ENCODE peak calls at places on chromosomes 7 and 10, in four cellular contexts. N is CD8-positive, alpha-beta T cell; M is hepatocyte; W is thyroid gland. J is an unnamed sample.
A peak's percentile ranks its signal among the peaks of the same experiment; 100 is the strongest.

GRCh38 chr7:84637568-84638338 is 443.2 kb upstream of the SEMA3A start:
- DNase-seq in N (no peak), M (peak; percentile 14), W (no peak), J (peak; percentile 92)

GRCh38 chr10:14601872-14602725 is 172.6 kb downstream of the FAM107B start:
- DNase-seq in N (peak; percentile 73), M (peak; percentile 84), W (no peak), J (peak; percentile 73)

GRCh38 chr10:8050561-8051108 is 3.9 kb upstream of the GATA3 start:
- DNase-seq in N (peak; percentile 61), M (peak; percentile 86), W (no peak), J (no peak)

GRCh38 chr7:43439631-43440401 is 143.1 kb upstream of the STK17A start:
- DNase-seq in N (peak; percentile 58), M (peak; percentile 77), W (peak; percentile 24), J (peak; percentile 59)

GRCh38 chr7:139768249-139768824 is 9.5 kb downstream of the HIPK2 start:
- DNase-seq in N (no peak), M (no peak), W (no peak), J (no peak)

GRCh38 chr10:71584902-71585578 is 134.5 kb downstream of the C10orf105 start:
- DNase-seq in N (no peak), M (no peak), W (no peak), J (no peak)

GRCh38 chr10:64115471-64115870 is 594.3 kb downstream of the REEP3 start:
- DNase-seq in N (no peak), M (no peak), W (no peak), J (no peak)

GRCh38 chr10:101228682-101229274 is 485 bp downstream of the LBX1 start:
- DNase-seq in N (no peak), M (no peak), W (no peak), J (no peak)

GRCh38 chr7:152969335-152969734 is 209.8 kb downstream of the ACTR3B start:
- DNase-seq in N (no peak), M (no peak), W (no peak), J (no peak)

GRCh38 chr10:46270086-46270811 is 16.5 kb upstream of the ANTXRL start:
- DNase-seq in N (peak; percentile 49), M (no peak), W (no peak), J (no peak)

GRCh38 chr7:81774496-81774895 is 4.6 kb upstream of the HGF start:
- DNase-seq in N (no peak), M (no peak), W (no peak), J (no peak)

GRCh38 chr10:115706482-115707076 is 566.4 kb downstream of the GFRA1 start:
- DNase-seq in N (no peak), M (peak; percentile 23), W (no peak), J (peak; percentile 39)

DNA sequence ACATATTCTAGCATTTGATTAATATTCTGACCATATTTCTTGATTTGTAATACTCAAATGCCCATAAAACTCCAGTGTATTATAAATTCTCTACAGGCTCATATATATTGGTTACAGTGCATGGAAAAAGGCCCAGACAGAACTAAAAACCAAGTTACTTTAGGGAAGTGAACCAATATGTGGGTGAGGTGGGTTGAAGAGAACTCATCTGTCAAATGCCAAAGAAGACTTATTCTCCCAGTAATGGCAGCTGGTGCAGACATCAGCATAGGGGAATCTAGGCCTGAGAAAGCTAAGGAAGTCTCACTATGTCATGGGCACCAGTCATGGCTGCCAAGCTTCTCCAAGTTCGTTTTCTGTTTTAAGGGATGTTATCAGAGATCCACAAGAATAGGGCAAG is 30.6 kb downstream of the ZNF248 start:
- DNase-seq in N (no peak), M (no peak), W (no peak), J (no peak)
- TF ChIP-seq CTCF in N (no peak), M (no peak), W (no peak), J (no peak)

GRCh38 chr10:125231813-125232475 is 71.6 kb upstream of the CTBP2 start:
- DNase-seq in N (no peak), M (no peak), W (no peak), J (no peak)
- H3K4me3 ChIP-seq in N (no peak overlapping the region), M (no peak overlapping the region), W (no peak overlapping the region), J (no peak overlapping the region)

GRCh38 chr7:155816996-155817395 is 4.7 kb upstream of the SHH start:
- DNase-seq in N (no peak), M (no peak), W (no peak), J (no peak)

GRCh38 chr7:155813791-155814568 is 1.7 kb upstream of the SHH start:
- DNase-seq in N (no peak), M (no peak), W (no peak), J (no peak)

GRCh38 chr7:155814569-155815276 is 2.5 kb upstream of the SHH start:
- DNase-seq in N (no peak), M (no peak), W (no peak), J (no peak)

GRCh38 chr7:155816192-155816508 is 3.9 kb upstream of the SHH start:
- DNase-seq in N (no peak), M (no peak), W (no peak), J (no peak)

DNA sequence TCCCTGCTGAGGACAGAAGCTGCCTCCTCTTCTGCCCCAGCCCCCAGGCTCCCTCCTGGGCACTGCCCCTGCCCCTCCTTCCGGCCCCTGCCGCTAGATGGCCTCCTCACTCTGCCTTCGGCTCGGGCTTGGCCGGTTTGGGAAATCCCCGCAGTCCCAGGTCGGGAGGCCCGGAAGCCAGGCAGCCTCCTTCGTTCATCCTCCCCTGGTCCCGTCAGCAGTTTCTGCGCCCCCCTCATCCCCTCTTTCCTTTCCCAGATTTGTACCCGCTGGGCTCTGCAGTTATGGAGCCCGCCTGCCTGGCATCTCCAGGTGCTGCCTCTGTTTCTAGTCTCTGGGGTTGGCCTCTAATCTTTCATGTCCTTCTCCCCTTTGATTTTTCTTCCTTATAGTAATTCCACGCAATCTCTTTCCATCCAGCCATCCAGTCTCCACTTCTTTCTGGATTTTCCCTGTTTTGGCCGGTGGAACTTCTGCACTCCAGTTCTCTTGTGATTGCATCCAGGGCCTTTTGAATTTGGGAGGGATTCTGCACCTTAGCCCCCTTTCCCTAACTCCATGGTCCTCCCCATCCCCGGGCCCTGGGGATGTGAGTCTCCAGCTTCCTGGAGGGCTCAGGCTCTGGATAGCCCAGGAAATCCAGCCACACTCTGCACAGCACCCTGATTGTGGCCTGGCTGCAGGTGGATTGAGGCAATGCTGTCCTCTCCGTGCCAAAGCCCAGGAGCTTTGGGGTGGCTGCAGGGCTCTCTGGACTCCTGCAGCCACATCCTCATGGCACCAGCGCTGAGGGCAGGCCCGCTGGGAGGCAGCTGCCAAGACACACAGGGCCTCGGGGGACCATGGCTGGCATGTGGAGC is 3.3 kb upstream of the SHH start:
- DNase-seq in N (peak; percentile 73), M (peak; percentile 86), W (peak; percentile 67), J (peak; percentile 18)
- TF ChIP-seq CTCF in N (peak; percentile 33), M (peak; percentile 72), W (peak; percentile 68), J (peak; percentile 47)

GRCh38 chr7:117098457-117098856 is 145.2 kb downstream of the ST7 start:
- DNase-seq in N (no peak), M (no peak), W (no peak), J (peak; percentile 97)
- H3K4me3 ChIP-seq in N (no peak overlapping the region), M (no peak overlapping the region), W (no peak overlapping the region), J (no peak overlapping the region)